ENCODE peak calls at places on chromosome 14, in five cellular contexts. C is B cell, I is fibroblast of lung, J is esophagus muscularis mucosa, Z is GM20000. K is an unnamed sample.

GRCh38 chr14:67533754-67534085 is 630 bp downstream of the PLEKHH1 start:
- DNase-seq in C (no peak), I (no peak), J (no peak), Z (no peak), K (no peak)

GRCh38 chr14:70808023-70808401 is 1.3 kb downstream of the MAP3K9 start:
- DNase-seq in C (peak), I (peak), J (no peak), Z (peak), K (no peak)

GRCh38 chr14:40122978-40123648 is 690.9 kb upstream of the FBXO33 start:
- DNase-seq in C (no peak), I (peak), J (no peak), Z (no peak), K (no peak)

GRCh38 chr14:73878436-73878835 is 8.2 kb upstream of the ZNF410 start:
- DNase-seq in C (no peak), I (peak), J (no peak), Z (no peak), K (no peak)

GRCh38 chr14:77140937-77141591 is 527 bp downstream of the ZDHHC22 start:
- DNase-seq in C (peak), I (peak), J (no peak), Z (peak), K (peak)

GRCh38 chr14:94001501-94002396 is 4.6 kb downstream of the CCDC197 start:
- DNase-seq in C (peak), I (peak), J (no peak), Z (peak), K (peak)

GRCh38 chr14:96086032-96086431 is 46.9 kb downstream of the C14orf132 start:
- DNase-seq in C (no peak), I (peak), J (no peak), Z (no peak), K (no peak)

GRCh38 chr14:97719043-97719442 is 921.9 kb downstream of the VRK1 start:
- DNase-seq in C (no peak), I (no peak), J (no peak), Z (no peak), K (no peak)

GRCh38 chr14:49463146-49463545 is 123.0 kb downstream of the RPS29 start:
- DNase-seq in C (no peak), I (no peak), J (no peak), Z (no peak), K (no peak)

GRCh38 chr14:66003082-66003740 is 483.0 kb upstream of the CCDC196 start:
- DNase-seq in C (no peak), I (no peak), J (no peak), Z (no peak), K (no peak)

GRCh38 chr14:96094211-96094610 is 55.0 kb downstream of the C14orf132 start:
- DNase-seq in C (no peak), I (no peak), J (no peak), Z (no peak), K (no peak)

GRCh38 chr14:92004062-92004461 is 35.8 kb downstream of the TRIP11 start:
- DNase-seq in C (no peak), I (no peak), J (no peak), Z (no peak), K (no peak)

GRCh38 chr14:100780646-100781355 is 45.1 kb upstream of the MEG3 start:
- DNase-seq in C (no peak), I (no peak), J (no peak), Z (no peak), K (no peak)

GRCh38 chr14:45120109-45120508 is 14.2 kb downstream of the FKBP3 start:
- DNase-seq in C (no peak), I (no peak), J (no peak), Z (no peak), K (no peak)

GRCh38 chr14:31360919-31361662 is 59.3 kb downstream of the HEATR5A start:
- DNase-seq in C (no peak), I (peak), J (no peak), Z (no peak), K (no peak)

GRCh38 chr14:35385042-35385839 is 19.3 kb downstream of the NFKBIA start:
- DNase-seq in C (no peak), I (peak), J (peak), Z (no peak), K (no peak)

GRCh38 chr14:49497725-49498348 is 88.3 kb downstream of the RPS29 start:
- DNase-seq in C (peak), I (peak), J (no peak), Z (peak), K (no peak)

GRCh38 chr14:67457782-67458181 is 30.7 kb downstream of the TMEM229B start:
- DNase-seq in C (no peak), I (peak), J (no peak), Z (no peak), K (no peak)

GRCh38 chr14:24679248-24680085 is 45.5 kb upstream of the GZMB start:
- DNase-seq in C (no peak), I (no peak), J (no peak), Z (no peak), K (no peak)

GRCh38 chr14:96121660-96122395 is 82.7 kb downstream of the C14orf132 start:
- DNase-seq in C (no peak), I (peak), J (no peak), Z (no peak), K (no peak)

GRCh38 chr14:26730929-26731618 is 133.2 kb upstream of the NOVA1 start:
- DNase-seq in C (no peak), I (peak), J (no peak), Z (no peak), K (no peak)

GRCh38 chr14:93857500-93857899 is 69.2 kb upstream of the PRIMA1 start:
- DNase-seq in C (no peak), I (no peak), J (no peak), Z (no peak), K (no peak)

GRCh38 chr14:31926123-31926522 is 151.0 kb upstream of the ARHGAP5 start:
- DNase-seq in C (peak), I (peak), J (no peak), Z (peak), K (no peak)

GRCh38 chr14:67485501-67486095 is 2.9 kb downstream of the TMEM229B start:
- DNase-seq in C (no peak), I (peak), J (no peak), Z (no peak), K (no peak)

GRCh38 chr14:80792756-80793155 is 148.8 kb downstream of the CEP128 start:
- DNase-seq in C (no peak), I (no peak), J (no peak), Z (no peak), K (no peak)

GRCh38 chr14:96090441-96091148 is 51.4 kb downstream of the C14orf132 start:
- DNase-seq in C (no peak), I (peak), J (no peak), Z (no peak), K (no peak)

GRCh38 chr14:68784298-68784910 is 8.5 kb downstream of the ZFP36L1 start:
- DNase-seq in C (peak), I (peak), J (peak), Z (no peak), K (peak)

GRCh38 chr14:50099335-50099734 is 17.0 kb downstream of the VCPKMT start:
- DNase-seq in C (no peak), I (peak), J (no peak), Z (no peak), K (no peak)

GRCh38 chr14:101111620-101112290 is 208.2 kb upstream of the RTL1 start:
- DNase-seq in C (no peak), I (no peak), J (peak), Z (no peak), K (no peak)

GRCh38 chr14:79510659-79511058 is 700.6 kb downstream of the DIO2 start:
- DNase-seq in C (no peak), I (peak), J (no peak), Z (no peak), K (no peak)

GRCh38 chr14:62691613-62692489 is 353.4 kb downstream of the KCNH5 start:
- DNase-seq in C (no peak), I (peak), J (no peak), Z (no peak), K (no peak)

GRCh38 chr14:51211149-51211548 is 28.9 kb upstream of the TMX1 start:
- DNase-seq in C (no peak), I (peak), J (no peak), Z (no peak), K (no peak)

GRCh38 chr14:48417715-48418500 is 742.5 kb upstream of the MDGA2 start:
- DNase-seq in C (no peak), I (no peak), J (no peak), Z (no peak), K (no peak)

GRCh38 chr14:92040431-92041040 is 677 bp upstream of the TRIP11 start:
- DNase-seq in C (peak), I (peak), J (peak), Z (peak), K (no peak)

GRCh38 chr14:96629082-96629481 is 126.9 kb downstream of the PAPOLA start:
- DNase-seq in C (no peak), I (no peak), J (no peak), Z (peak), K (no peak)

GRCh38 chr14:102180248-102180998 is 40.7 kb downstream of the WDR20 start:
- DNase-seq in C (no peak), I (no peak), J (no peak), Z (no peak), K (no peak)
- TF ChIP-seq CTCF in C (no peak), I (no peak), J (no peak), Z (no peak), K (no peak)

GRCh38 chr14:60509438-60510253 is 700 bp downstream of the SIX6 start:
- DNase-seq in C (peak), I (peak), J (no peak), Z (no peak), K (no peak)

GRCh38 chr14:60510254-60510975 is 1.5 kb downstream of the SIX6 start:
- DNase-seq in C (peak), I (no peak), J (no peak), Z (no peak), K (no peak)

GRCh38 chr14:60508363-60508706 is 611 bp upstream of the SIX6 start:
- DNase-seq in C (no peak), I (no peak), J (no peak), Z (no peak), K (no peak)

GRCh38 chr14:60506985-60507829 is 1.7 kb upstream of the SIX6 start:
- DNase-seq in C (no peak), I (no peak), J (no peak), Z (no peak), K (no peak)

GRCh38 chr14:60508707-60509437 is at the start of gene SIX6:
- DNase-seq in C (peak), I (peak), J (no peak), Z (no peak), K (no peak)
- TF ChIP-seq CTCF in C (no peak), I (no peak), J (no peak), Z (no peak), K (no peak)

DNA sequence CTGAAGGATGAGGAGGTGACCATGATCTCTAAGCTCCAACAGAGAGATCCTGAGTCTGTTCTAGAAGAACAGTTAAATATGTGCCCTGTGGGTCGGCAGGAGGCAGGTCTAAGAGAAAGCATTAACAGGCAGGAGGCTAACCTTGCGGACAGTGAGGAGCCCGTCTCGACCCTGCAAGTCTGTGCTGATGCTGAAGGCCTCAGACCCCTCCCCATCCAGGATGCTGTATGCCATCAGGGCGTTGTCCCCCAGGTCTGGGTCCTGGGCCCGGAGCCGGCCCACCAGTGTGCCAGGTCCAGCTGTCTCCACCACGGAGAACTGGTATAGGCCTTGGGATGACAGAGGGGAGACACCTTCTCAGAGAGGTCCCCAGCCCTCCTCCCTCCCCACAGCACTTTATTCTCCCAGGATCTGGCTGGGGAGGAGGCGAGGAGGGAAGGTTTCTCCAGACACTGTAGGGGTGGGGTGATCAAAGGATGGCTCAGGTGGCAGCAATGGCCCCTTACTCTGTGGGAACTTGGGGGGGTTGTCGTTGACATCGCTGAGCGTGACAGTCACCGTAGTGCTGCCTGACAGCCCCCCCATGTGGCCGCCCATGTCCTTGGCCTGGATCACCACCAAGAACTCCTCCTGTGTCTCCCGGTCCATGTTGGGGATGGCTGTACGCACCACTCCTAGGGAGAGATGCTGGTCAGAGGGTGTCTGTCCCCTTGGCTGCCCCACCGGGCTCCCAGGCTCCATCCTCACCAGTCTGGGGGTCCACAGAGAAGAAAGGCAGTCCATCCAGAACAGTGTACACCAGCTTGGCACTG is 3.1 kb downstream of the CDH24 start:
- DNase-seq in C (no peak), I (no peak), J (no peak), Z (peak), K (no peak)
- TF ChIP-seq CTCF in C (no peak), I (peak), J (no peak), Z (peak), K (no peak)

DNA sequence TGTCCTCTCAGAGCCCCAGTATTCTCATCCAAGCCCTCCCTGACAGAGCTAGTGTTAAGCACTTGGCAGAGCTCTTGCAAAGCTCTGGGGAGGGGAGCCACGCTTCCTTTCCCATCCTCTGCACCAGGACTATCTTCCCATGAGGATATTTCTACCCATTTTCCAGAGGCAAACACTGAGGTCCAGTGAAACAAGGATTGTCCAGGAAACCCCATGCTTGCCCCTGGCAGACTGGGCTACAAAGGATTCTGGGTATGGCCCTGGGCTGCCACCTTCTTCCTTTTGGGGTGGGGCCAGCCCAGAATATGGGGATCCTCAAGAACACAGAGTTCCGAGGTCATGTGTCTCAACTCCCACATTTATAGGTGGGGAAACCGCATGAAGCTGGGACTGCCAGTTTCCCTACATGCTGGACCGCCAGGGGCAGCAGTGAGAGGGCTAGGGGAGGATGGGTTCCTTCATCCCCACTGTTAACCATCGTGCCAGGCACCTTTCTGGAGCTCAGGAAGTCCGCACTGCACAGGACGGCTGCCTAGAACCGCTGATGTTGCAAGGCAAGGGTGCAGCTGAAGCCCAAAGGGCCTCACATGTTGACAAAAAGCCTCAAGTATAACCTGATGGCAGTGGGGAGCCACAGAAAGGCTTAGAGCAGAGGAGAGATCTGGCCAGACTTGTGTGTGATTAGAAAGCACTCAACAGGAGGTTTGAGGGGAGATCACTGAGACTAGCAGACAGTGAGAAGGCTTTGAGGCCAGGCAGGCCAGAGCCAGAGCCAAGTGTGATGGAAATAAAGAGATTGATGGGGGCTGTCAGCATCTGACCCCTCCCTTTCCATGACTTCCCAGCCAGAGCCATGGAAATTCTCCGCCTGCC is 5.5 kb upstream of the CCDC85C start:
- DNase-seq in C (peak), I (no peak), J (no peak), Z (no peak), K (no peak)
- TF ChIP-seq CTCF in C (peak), I (peak), J (peak), Z (peak), K (no peak)

DNA sequence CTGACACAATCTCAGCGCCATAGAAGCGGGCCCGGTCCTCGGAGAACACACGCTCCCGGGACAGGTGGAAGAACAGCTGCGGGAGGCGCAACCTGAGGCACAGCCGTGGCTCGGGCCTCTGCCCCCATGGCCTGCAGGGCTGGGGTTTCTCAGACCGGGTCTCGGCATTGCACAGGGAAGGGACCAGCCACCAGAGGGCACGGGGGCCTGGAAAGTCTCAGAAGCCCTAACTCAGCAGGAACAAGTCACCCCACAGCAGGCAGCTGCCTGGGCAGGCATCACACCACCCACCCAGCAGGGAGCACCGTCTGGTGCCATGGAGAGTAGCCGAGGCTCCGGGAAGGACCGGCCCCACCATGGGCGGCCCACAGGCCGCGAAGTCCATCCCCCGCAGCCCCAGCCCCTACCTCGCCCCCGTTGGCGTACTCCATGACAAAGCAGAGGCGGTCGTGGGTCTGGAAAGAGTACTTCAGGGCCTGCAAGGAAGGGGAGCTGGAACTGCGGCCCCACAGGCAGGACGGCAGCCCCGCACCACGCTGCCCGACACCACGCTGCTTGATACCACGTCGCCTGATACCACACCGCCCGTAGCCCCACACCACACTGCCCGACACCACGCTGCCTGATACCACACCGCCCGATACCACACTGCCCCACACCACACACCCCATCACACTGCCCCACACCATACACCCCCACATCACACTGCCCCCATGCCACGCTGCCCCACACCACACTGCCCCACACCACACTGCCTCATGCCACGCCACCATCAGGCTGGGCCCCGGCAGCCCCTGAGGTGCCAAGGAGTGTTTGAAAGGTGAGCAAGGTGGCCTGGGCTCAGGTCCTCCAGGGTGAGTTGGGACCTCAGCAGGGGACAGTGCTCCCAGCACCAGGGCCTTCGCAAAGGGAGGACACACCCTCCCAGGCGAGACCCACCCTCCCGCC is 20.8 kb downstream of the SIVA1 start:
- DNase-seq in C (no peak), I (no peak), J (no peak), Z (no peak), K (no peak)
- TF ChIP-seq CTCF in C (no peak), I (no peak), J (no peak), Z (no peak), K (no peak)

GRCh38 chr14:72476657-72477499 is 417.0 kb downstream of the DPF3 start:
- DNase-seq in C (peak), I (peak), J (no peak), Z (peak), K (no peak)

GRCh38 chr14:72471346-72471745 is 422.6 kb downstream of the DPF3 start:
- DNase-seq in C (no peak), I (peak), J (no peak), Z (no peak), K (no peak)

GRCh38 chr14:72478397-72479025 is 415.4 kb downstream of the DPF3 start:
- DNase-seq in C (no peak), I (peak), J (no peak), Z (no peak), K (no peak)

GRCh38 chr14:72472845-72473244 is 421.1 kb downstream of the DPF3 start:
- DNase-seq in C (no peak), I (no peak), J (no peak), Z (no peak), K (no peak)
- TF ChIP-seq CTCF in C (no peak), I (no peak), J (no peak), Z (no peak), K (peak)

GRCh38 chr14:81990312-81990761 is 456.7 kb upstream of the SEL1L start:
- DNase-seq in C (peak), I (peak), J (no peak), Z (peak), K (peak)

GRCh38 chr14:81986005-81986404 is 452.4 kb upstream of the SEL1L start:
- DNase-seq in C (no peak), I (no peak), J (no peak), Z (no peak), K (no peak)

DNA sequence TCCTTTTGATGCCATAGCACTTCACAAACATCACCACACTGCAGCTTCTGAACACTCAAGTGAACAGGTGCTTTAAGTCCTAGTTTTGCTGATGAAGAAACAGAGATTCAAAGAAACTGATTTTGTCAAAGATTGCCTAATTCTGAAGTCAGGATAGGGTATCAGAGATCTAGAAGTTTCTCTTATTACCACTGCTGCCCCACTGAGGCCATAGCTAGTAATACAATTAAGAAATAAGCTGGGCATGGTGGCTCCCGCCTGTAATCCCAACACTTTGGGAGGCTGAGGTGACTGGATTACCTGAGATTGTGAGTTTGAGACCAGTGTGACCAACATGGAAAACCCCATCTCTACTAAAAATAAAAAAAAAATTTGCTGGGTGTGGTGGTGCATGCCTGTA is 458.3 kb upstream of the SEL1L start:
- DNase-seq in C (no peak), I (no peak), J (no peak), Z (no peak), K (no peak)
- TF ChIP-seq CTCF in C (no peak), I (no peak), J (no peak), Z (peak), K (no peak)